ENCODE peak calls at places on chromosomes 4 and X, in five cellular contexts. One of them, this sample, is unnamed.
A peak's percentile ranks its signal among the peaks of the same experiment; 100 is the strongest.

GRCh38 chr4:153929651-153930050 is 140.8 kb upstream of the SFRP2 start:
- DNase-seq in choroid plexus epithelial cell: no peak
- DNase-seq in T-helper 2 cell treated with Interferon-gamma antibody and Interleukin-4, amounts not matched to agents 5 μg/mL and 100 μg/mL, for 36 hours: no peak
- DNase-seq in NCI-H2029: no peak
- DNase-seq in HS-5: no peak
- DNase-seq in this sample: no peak

GRCh38 chr4:22473268-22473667 is 42.6 kb downstream of the ADGRA3 start:
- DNase-seq in choroid plexus epithelial cell: peak; percentile 91
- DNase-seq in HS-5: peak; percentile 71
- DNase-seq in NCI-H2029: no peak
- DNase-seq in T-helper 2 cell treated with Interferon-gamma antibody and Interleukin-4, amounts not matched to agents 5 μg/mL and 100 μg/mL, for 36 hours: no peak
- DNase-seq in this sample: peak; percentile 27

GRCh38 chr4:183200453-183200852 is 101.4 kb downstream of the WWC2 start:
- DNase-seq in HS-5: peak; percentile 50
- DNase-seq in T-helper 2 cell treated with Interferon-gamma antibody and Interleukin-4, amounts not matched to agents 5 μg/mL and 100 μg/mL, for 36 hours: no peak
- DNase-seq in NCI-H2029: peak; percentile 21
- DNase-seq in choroid plexus epithelial cell: peak; percentile 96
- DNase-seq in this sample: peak; percentile 62

GRCh38 chr4:19224820-19225219 is 1026.9 kb upstream of the SLIT2 start:
- DNase-seq in NCI-H2029: no peak
- DNase-seq in T-helper 2 cell treated with Interferon-gamma antibody and Interleukin-4, amounts not matched to agents 5 μg/mL and 100 μg/mL, for 36 hours: no peak
- DNase-seq in choroid plexus epithelial cell: peak; percentile 56
- DNase-seq in HS-5: no peak
- DNase-seq in this sample: peak; percentile 81

GRCh38 chrX:85897376-85898110 is 149.8 kb downstream of the CHM start:
- DNase-seq in HS-5: no peak
- DNase-seq in NCI-H2029: peak; percentile 0
- DNase-seq in choroid plexus epithelial cell: no peak
- DNase-seq in T-helper 2 cell treated with Interferon-gamma antibody and Interleukin-4, amounts not matched to agents 5 μg/mL and 100 μg/mL, for 36 hours: no peak
- DNase-seq in this sample: no peak

GRCh38 chrX:1444896-1445480 is 7.7 kb downstream of the ASMTL start:
- DNase-seq in T-helper 2 cell treated with Interferon-gamma antibody and Interleukin-4, amounts not matched to agents 5 μg/mL and 100 μg/mL, for 36 hours: no peak
- DNase-seq in NCI-H2029: no peak
- DNase-seq in choroid plexus epithelial cell: no peak
- DNase-seq in HS-5: no peak
- DNase-seq in this sample: no peak

GRCh38 chr4:83658806-83659205 is 122.9 kb downstream of the GPAT3 start:
- DNase-seq in NCI-H2029: no peak
- DNase-seq in T-helper 2 cell treated with Interferon-gamma antibody and Interleukin-4, amounts not matched to agents 5 μg/mL and 100 μg/mL, for 36 hours: no peak
- DNase-seq in choroid plexus epithelial cell: no peak
- DNase-seq in HS-5: no peak
- DNase-seq in this sample: peak; percentile 62

GRCh38 chrX:150574824-150575409 is 6.5 kb downstream of the MTM1 start:
- DNase-seq in choroid plexus epithelial cell: no peak
- DNase-seq in NCI-H2029: no peak
- DNase-seq in HS-5: no peak
- DNase-seq in T-helper 2 cell treated with Interferon-gamma antibody and Interleukin-4, amounts not matched to agents 5 μg/mL and 100 μg/mL, for 36 hours: peak; percentile 24
- DNase-seq in this sample: peak; percentile 16

GRCh38 chrX:154091678-154092077 is 5.8 kb downstream of the MECP2 start:
- DNase-seq in NCI-H2029: no peak
- DNase-seq in HS-5: no peak
- DNase-seq in T-helper 2 cell treated with Interferon-gamma antibody and Interleukin-4, amounts not matched to agents 5 μg/mL and 100 μg/mL, for 36 hours: no peak
- DNase-seq in choroid plexus epithelial cell: no peak
- DNase-seq in this sample: no peak

GRCh38 chr4:174365018-174365587 is 81.4 kb downstream of the CEP44 start:
- DNase-seq in HS-5: peak; percentile 25
- DNase-seq in choroid plexus epithelial cell: peak; percentile 74
- DNase-seq in NCI-H2029: peak; percentile 11
- DNase-seq in T-helper 2 cell treated with Interferon-gamma antibody and Interleukin-4, amounts not matched to agents 5 μg/mL and 100 μg/mL, for 36 hours: no peak
- DNase-seq in this sample: peak; percentile 82

GRCh38 chrX:30904186-30904585 is 15.1 kb upstream of the TAB3 start:
- DNase-seq in T-helper 2 cell treated with Interferon-gamma antibody and Interleukin-4, amounts not matched to agents 5 μg/mL and 100 μg/mL, for 36 hours: no peak
- DNase-seq in choroid plexus epithelial cell: no peak
- DNase-seq in NCI-H2029: no peak
- DNase-seq in HS-5: no peak
- DNase-seq in this sample: peak; percentile 12

GRCh38 chr4:146095091-146095690 is 80.3 kb upstream of the LSM6 start:
- DNase-seq in T-helper 2 cell treated with Interferon-gamma antibody and Interleukin-4, amounts not matched to agents 5 μg/mL and 100 μg/mL, for 36 hours: peak; percentile 17
- DNase-seq in choroid plexus epithelial cell: peak; percentile 81
- DNase-seq in NCI-H2029: peak; percentile 0
- DNase-seq in HS-5: peak; percentile 19
- DNase-seq in this sample: peak; percentile 84

GRCh38 chr4:185782523-185782922 is 29.5 kb downstream of the SORBS2 start:
- DNase-seq in NCI-H2029: no peak
- DNase-seq in T-helper 2 cell treated with Interferon-gamma antibody and Interleukin-4, amounts not matched to agents 5 μg/mL and 100 μg/mL, for 36 hours: no peak
- DNase-seq in HS-5: no peak
- DNase-seq in choroid plexus epithelial cell: peak; percentile 83
- DNase-seq in this sample: no peak

GRCh38 chr4:114659386-114660008 is 60.9 kb downstream of the UGT8 start:
- DNase-seq in choroid plexus epithelial cell: peak; percentile 88
- DNase-seq in HS-5: peak; percentile 28
- DNase-seq in T-helper 2 cell treated with Interferon-gamma antibody and Interleukin-4, amounts not matched to agents 5 μg/mL and 100 μg/mL, for 36 hours: no peak
- DNase-seq in NCI-H2029: peak; percentile 60
- DNase-seq in this sample: peak; percentile 81

GRCh38 chr4:107721436-107722090 is 1.5 kb upstream of the PAPSS1 start:
- DNase-seq in choroid plexus epithelial cell: no peak
- DNase-seq in NCI-H2029: no peak
- DNase-seq in HS-5: no peak
- DNase-seq in T-helper 2 cell treated with Interferon-gamma antibody and Interleukin-4, amounts not matched to agents 5 μg/mL and 100 μg/mL, for 36 hours: no peak
- DNase-seq in this sample: no peak

GRCh38 chr4:148026022-148026421 is 294.1 kb downstream of the ARHGAP10 start:
- DNase-seq in NCI-H2029: no peak
- DNase-seq in T-helper 2 cell treated with Interferon-gamma antibody and Interleukin-4, amounts not matched to agents 5 μg/mL and 100 μg/mL, for 36 hours: no peak
- DNase-seq in HS-5: peak; percentile 34
- DNase-seq in choroid plexus epithelial cell: peak; percentile 94
- DNase-seq in this sample: peak; percentile 84

GRCh38 chrX:2500091-2500680 is 590 bp downstream of the DHRSX start:
- DNase-seq in NCI-H2029: no peak
- DNase-seq in choroid plexus epithelial cell: peak; percentile 58
- DNase-seq in HS-5: peak; percentile 35
- DNase-seq in T-helper 2 cell treated with Interferon-gamma antibody and Interleukin-4, amounts not matched to agents 5 μg/mL and 100 μg/mL, for 36 hours: peak; percentile 24
- DNase-seq in this sample: peak; percentile 62

GRCh38 chr4:126202226-126202625 is 887.5 kb downstream of the FAT4 start:
- DNase-seq in HS-5: no peak
- DNase-seq in T-helper 2 cell treated with Interferon-gamma antibody and Interleukin-4, amounts not matched to agents 5 μg/mL and 100 μg/mL, for 36 hours: no peak
- DNase-seq in NCI-H2029: no peak
- DNase-seq in choroid plexus epithelial cell: no peak
- DNase-seq in this sample: no peak

GRCh38 chr4:822361-823092 is 3.4 kb downstream of the CPLX1 start:
- DNase-seq in NCI-H2029: no peak
- DNase-seq in HS-5: no peak
- DNase-seq in T-helper 2 cell treated with Interferon-gamma antibody and Interleukin-4, amounts not matched to agents 5 μg/mL and 100 μg/mL, for 36 hours: no peak
- DNase-seq in choroid plexus epithelial cell: no peak
- DNase-seq in this sample: no peak

GRCh38 chr4:152971053-152971452 is 34.9 kb downstream of the FHDC1 start:
- DNase-seq in choroid plexus epithelial cell: no peak
- DNase-seq in NCI-H2029: no peak
- DNase-seq in HS-5: no peak
- DNase-seq in T-helper 2 cell treated with Interferon-gamma antibody and Interleukin-4, amounts not matched to agents 5 μg/mL and 100 μg/mL, for 36 hours: no peak
- DNase-seq in this sample: no peak